ENCODE peak calls at places on chromosomes 4 and X, in five cellular contexts. N is OCI-LY7, E is stomach, L is ovary, R is neural progenitor cell. I is an unnamed sample.
A peak's percentile ranks its signal among the peaks of the same experiment; 100 is the strongest.

GRCh38 chr4:152735302-152735917 is 44.1 kb downstream of the TIGD4 start:
- DNase-seq in N (peak; percentile 72), E (no peak), L (no peak), R (peak; percentile 5), I (no peak)

GRCh38 chrX:149074429-149074828 is 430.7 kb downstream of the IDS start:
- DNase-seq in N (peak; percentile 0), E (no peak), L (no peak), R (no peak), I (peak; percentile 72)

GRCh38 chr4:5385741-5386251 is 322.6 kb downstream of the EVC2 start:
- DNase-seq in N (no peak), E (no peak), L (no peak), R (no peak), I (no peak)

GRCh38 chrX:132614297-132614696 is 125.5 kb upstream of the MBNL3 start:
- DNase-seq in N (peak; percentile 15), E (no peak), L (no peak), R (peak; percentile 23), I (no peak)

GRCh38 chr4:28146191-28146590 is 1285.5 kb downstream of the STIM2 start:
- DNase-seq in N (no peak), E (no peak), L (no peak), R (no peak), I (no peak)

GRCh38 chrX:69137371-69137881 is 27.8 kb downstream of the PJA1 start:
- DNase-seq in N (no peak), E (no peak), L (peak; percentile 69), R (peak; percentile 57), I (no peak)

GRCh38 chr4:57077550-57078311 is 32.5 kb downstream of the IGFBP7 start:
- DNase-seq in N (no peak), E (no peak), L (no peak), R (no peak), I (no peak)

GRCh38 chrX:57367649-57368048 is 81.1 kb downstream of the FAAH2 start:
- DNase-seq in N (no peak), E (no peak), L (no peak), R (no peak), I (no peak)

GRCh38 chr4:8117278-8117682 is 41.3 kb downstream of the ABLIM2 start:
- DNase-seq in N (peak; percentile 88), E (peak; percentile 41), L (no peak), R (peak; percentile 45), I (peak; percentile 52)

GRCh38 chr4:183200453-183200852 is 101.4 kb downstream of the WWC2 start:
- DNase-seq in N (no peak), E (peak; percentile 79), L (peak; percentile 24), R (peak; percentile 44), I (peak; percentile 79)

GRCh38 chrX:78650906-78651437 is 8.2 kb downstream of the RTL3 start:
- DNase-seq in N (no peak), E (no peak), L (no peak), R (no peak), I (no peak)

GRCh38 chr4:152536545-152537182 is 772 bp upstream of the FBXW7 start:
- DNase-seq in N (peak; percentile 76), E (no peak), L (no peak), R (peak; percentile 56), I (no peak)

GRCh38 chr4:93994175-93994994 is 165.8 kb downstream of the ATOH1 start:
- DNase-seq in N (no peak), E (no peak), L (no peak), R (no peak), I (no peak)

GRCh38 chr4:95213361-95213760 is 335.4 kb downstream of the UNC5C start:
- DNase-seq in N (no peak), E (no peak), L (no peak), R (no peak), I (no peak)

GRCh38 chrX:44314259-44314734 is 29.2 kb downstream of the EFHC2 start:
- DNase-seq in N (no peak), E (peak; percentile 29), L (no peak), R (no peak), I (peak; percentile 46)

GRCh38 chrX:44310227-44310626 is 33.2 kb downstream of the EFHC2 start:
- DNase-seq in N (no peak), E (no peak), L (no peak), R (no peak), I (no peak)

GRCh38 chrX:44308869-44309268 is 34.6 kb downstream of the EFHC2 start:
- DNase-seq in N (no peak), E (no peak), L (no peak), R (no peak), I (no peak)

GRCh38 chrX:44314855-44315254 is 28.6 kb downstream of the EFHC2 start:
- DNase-seq in N (no peak), E (no peak), L (no peak), R (no peak), I (no peak)

GRCh38 chrX:44312421-44312820 is 31.1 kb downstream of the EFHC2 start:
- DNase-seq in N (no peak), E (no peak), L (no peak), R (no peak), I (no peak)
- H3K4me1 ChIP-seq in N (no peaks in the 10 kb centered on the region), E (no peaks in the 10 kb centered on the region), L (peaks cover 1% of the 10 kb centered on the region), R (no peaks in the 10 kb centered on the region), I (peaks cover 3% of the 10 kb centered on the region)

DNA sequence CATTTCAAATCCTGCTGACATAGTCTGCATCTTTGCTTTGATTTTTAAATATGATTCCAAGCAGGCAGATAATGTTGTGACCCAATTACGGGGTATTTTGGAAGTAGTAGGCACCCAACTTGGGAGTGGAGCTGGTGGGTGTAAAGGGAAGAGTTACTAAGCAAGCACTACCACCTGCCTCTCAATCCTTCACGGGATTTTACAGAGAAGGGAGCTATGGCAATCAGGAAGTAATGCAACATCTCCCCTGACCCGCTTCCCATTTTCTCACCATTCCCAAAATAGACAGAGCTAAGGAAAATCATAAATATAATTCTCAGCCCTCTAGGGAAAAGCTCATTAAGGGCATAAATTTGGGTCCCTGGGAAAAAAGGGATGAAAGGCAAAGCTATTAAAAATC is 9.2 kb downstream of the APBB2 start:
- DNase-seq in N (no peak), E (no peak), L (no peak), R (no peak), I (no peak)
- H3K4me1 ChIP-seq in N (peaks cover 20% of the 10 kb centered on the region), E (peaks cover 64% of the 10 kb centered on the region), L (peaks cover 22% of the 10 kb centered on the region), R (peaks cover 5% of the 10 kb centered on the region), I (peaks cover 13% of the 10 kb centered on the region)

DNA sequence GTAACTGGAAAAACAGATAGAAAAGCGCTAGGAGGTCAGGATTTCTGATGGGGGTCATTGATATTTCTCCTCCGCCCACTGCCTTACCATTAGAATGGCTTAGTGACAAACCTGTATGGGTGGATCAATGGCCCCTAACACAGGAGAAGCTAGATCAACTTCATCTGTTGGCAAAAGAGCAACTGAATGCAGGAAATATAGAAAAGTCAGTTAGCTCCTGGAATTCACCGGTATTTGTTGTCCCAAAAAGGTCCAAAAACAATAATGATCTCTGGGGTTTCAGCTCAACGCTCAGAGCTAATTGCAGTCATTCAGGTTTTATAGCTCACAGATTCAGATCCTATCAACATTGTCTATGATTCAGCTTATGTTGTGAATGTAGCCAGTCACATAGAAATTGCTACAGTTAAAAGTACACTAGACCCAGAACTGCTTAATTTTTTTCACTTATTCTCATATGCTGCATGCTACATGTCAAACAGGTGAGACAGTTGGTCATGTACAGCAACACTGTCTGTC is 124.0 kb upstream of the ZCCHC13 start:
- DNase-seq in N (no peak), E (no peak), L (no peak), R (no peak), I (no peak)
- H3K4me1 ChIP-seq in N (no peaks in the 10 kb centered on the region), E (peaks cover 11% of the 10 kb centered on the region), L (no peaks in the 10 kb centered on the region), R (peaks cover 4% of the 10 kb centered on the region), I (no peaks in the 10 kb centered on the region)

GRCh38 chr4:128528793-128529553 is 241.4 kb upstream of the PGRMC2 start:
- DNase-seq in N (no peak), E (no peak), L (no peak), R (peak; percentile 64), I (no peak)
- H3K4me1 ChIP-seq in N (no peaks in the 10 kb centered on the region), E (peaks cover 32% of the 10 kb centered on the region), L (peaks cover 3% of the 10 kb centered on the region), R (peaks cover 16% of the 10 kb centered on the region), I (peaks cover 3% of the 10 kb centered on the region)

GRCh38 chrX:153879741-153880439 is 6.1 kb downstream of the L1CAM start:
- DNase-seq in N (no peak), E (no peak), L (no peak), R (no peak), I (no peak)

GRCh38 chrX:153877571-153878261 is 8.3 kb downstream of the L1CAM start:
- DNase-seq in N (no peak), E (no peak), L (no peak), R (no peak), I (no peak)

GRCh38 chrX:153878969-153879653 is 6.9 kb downstream of the L1CAM start:
- DNase-seq in N (no peak), E (no peak), L (no peak), R (peak; percentile 60), I (no peak)

GRCh38 chrX:153880440-153880815 is 5.5 kb downstream of the L1CAM start:
- DNase-seq in N (no peak), E (no peak), L (no peak), R (no peak), I (no peak)

DNA sequence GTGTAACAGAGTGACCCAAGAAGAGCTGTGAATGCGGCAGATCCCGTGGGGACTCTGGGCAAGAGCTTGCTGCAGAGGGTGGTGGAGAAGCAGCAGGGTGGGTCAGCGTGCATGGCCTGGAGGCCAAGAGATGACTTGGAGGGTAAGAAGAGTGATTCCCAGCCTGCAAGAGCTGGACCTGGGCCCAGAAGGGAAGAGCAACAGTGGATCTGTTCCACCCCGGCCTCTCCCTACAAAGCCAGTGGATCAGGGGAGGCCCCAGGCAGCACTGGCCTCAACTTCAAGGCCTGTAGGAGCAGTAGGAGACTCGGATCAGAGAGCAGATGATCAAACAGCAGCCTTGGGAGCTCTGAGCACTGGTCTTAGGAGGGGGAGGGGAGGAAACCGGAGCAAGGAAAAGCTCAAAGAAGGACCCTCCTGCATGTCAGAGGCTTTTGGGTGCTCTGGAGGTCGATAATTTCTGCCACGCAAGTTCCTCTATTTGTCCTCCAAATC is 7.6 kb downstream of the L1CAM start:
- DNase-seq in N (no peak), E (no peak), L (no peak), R (no peak), I (no peak)
- H3K4me1 ChIP-seq in N (no peaks in the 10 kb centered on the region), E (no peaks in the 10 kb centered on the region), L (no peaks in the 10 kb centered on the region), R (peaks cover 18% of the 10 kb centered on the region), I (no peaks in the 10 kb centered on the region)

DNA sequence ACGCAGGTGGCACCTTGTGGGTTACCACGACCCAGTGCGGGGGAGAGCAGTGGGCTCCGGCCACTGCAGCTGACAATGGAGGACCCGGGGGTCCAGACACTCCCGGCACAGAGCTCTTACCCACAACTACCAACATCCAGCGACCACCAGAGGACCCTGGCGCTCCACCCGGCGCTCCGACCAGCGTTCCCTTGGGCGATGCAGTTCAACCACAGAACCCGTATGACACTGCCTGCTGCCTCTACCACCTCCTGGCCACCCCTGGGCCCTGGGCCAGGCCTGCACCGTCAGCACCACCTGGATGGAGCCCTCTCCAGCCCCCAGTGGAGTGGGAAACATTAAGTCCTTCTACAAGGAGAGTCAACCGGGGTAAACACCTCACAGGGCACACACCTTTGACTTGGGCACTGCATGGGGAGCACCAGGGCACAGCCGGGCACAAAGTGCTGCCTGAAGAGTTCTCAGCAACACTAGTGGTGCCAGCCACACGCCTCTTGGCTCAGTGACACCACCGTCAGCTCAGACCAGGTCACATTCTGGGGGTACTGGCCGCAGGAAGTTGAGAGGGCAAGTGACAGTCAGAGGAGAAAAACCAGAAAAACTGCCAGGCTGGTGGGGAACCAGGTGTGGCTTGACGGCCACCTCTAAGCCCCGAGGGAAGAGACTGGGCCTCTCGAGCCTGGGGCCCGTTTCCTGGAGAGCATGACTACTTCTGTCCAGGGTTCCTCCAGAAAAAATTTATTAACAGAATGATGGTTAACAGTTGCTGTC is 2.6 kb downstream of the CTBP1 start:
- DNase-seq in N (peak; percentile 56), E (no peak), L (peak; percentile 19), R (no peak), I (peak; percentile 57)
- H3K4me1 ChIP-seq in N (peaks cover 28% of the 10 kb centered on the region), E (peaks cover 80% of the 10 kb centered on the region), L (peaks cover 45% of the 10 kb centered on the region), R (peaks cover 10% of the 10 kb centered on the region), I (peaks cover 30% of the 10 kb centered on the region)

GRCh38 chr4:88964450-88964849 is 92.5 kb downstream of the FAM13A start:
- DNase-seq in N (no peak), E (no peak), L (no peak), R (no peak), I (no peak)
- H3K4me1 ChIP-seq in N (no peaks in the 10 kb centered on the region), E (peaks cover 3% of the 10 kb centered on the region), L (no peaks in the 10 kb centered on the region), R (peaks cover 11% of the 10 kb centered on the region), I (no peaks in the 10 kb centered on the region)